ENCODE peak calls at places on chromosomes 3 and 15, in five cellular contexts. Z is heart right ventricle, D is transverse colon, R is cardiac fibroblast, K is epithelial cell of esophagus. M is an unnamed sample.

GRCh38 chr3:23747841-23748240 is 57.9 kb upstream of the UBE2E1 start:
- DNase-seq in Z (no peak), R (no peak), K (no peak), D (no peak), M (no peak)

GRCh38 chr15:62845239-62846126 is 197.1 kb upstream of the TPM1 start:
- DNase-seq in R (peak; percentile 50), Z (no peak), D (no peak), K (peak; percentile 14), M (peak; percentile 42)

GRCh38 chr3:116350119-116350733 is 95.1 kb downstream of the LSAMP start:
- DNase-seq in Z (no peak), R (no peak), K (no peak), D (no peak), M (no peak)

GRCh38 chr15:62257991-62258390 is 92.9 kb upstream of the C2CD4B start:
- DNase-seq in K (no peak), D (no peak), R (no peak), Z (no peak), M (no peak)

GRCh38 chr3:145272684-145273083 is 888.3 kb downstream of the PLOD2 start:
- DNase-seq in Z (no peak), D (no peak), K (no peak), R (no peak), M (peak; percentile 58)

GRCh38 chr3:138774529-138775253 is 60.0 kb downstream of the PIK3CB start:
- DNase-seq in R (peak; percentile 100), D (peak; percentile 48), Z (peak; percentile 81), K (peak; percentile 99), M (peak; percentile 100)

GRCh38 chr15:100277087-100277855 is 64.5 kb downstream of the ADAMTS17 start:
- DNase-seq in D (no peak), Z (no peak), K (no peak), R (no peak), M (no peak)

GRCh38 chr3:10950476-10951294 is 41.9 kb upstream of the SLC6A1 start:
- DNase-seq in K (peak; percentile 58), D (no peak), R (peak; percentile 64), Z (peak; percentile 26), M (peak; percentile 56)

GRCh38 chr15:33021806-33022389 is 172.6 kb downstream of the FMN1 start:
- DNase-seq in D (no peak), K (peak; percentile 72), R (peak; percentile 74), Z (peak; percentile 35), M (peak; percentile 78)

GRCh38 chr15:80996247-80996646 is 4.5 kb upstream of the TLNRD1 start:
- DNase-seq in D (no peak), Z (no peak), R (peak; percentile 47), K (peak; percentile 35), M (peak; percentile 53)

GRCh38 chr3:145815707-145816413 is 345.1 kb downstream of the PLOD2 start:
- DNase-seq in Z (no peak), K (no peak), R (no peak), D (no peak), M (no peak)

GRCh38 chr3:126342991-126343661 is 14.1 kb downstream of the KLF15 start:
- DNase-seq in R (no peak), K (no peak), Z (peak; percentile 2), D (peak; percentile 6), M (peak; percentile 47)

GRCh38 chr3:132730891-132731580 is 8.8 kb upstream of the NPHP3 start:
- DNase-seq in D (no peak), R (peak; percentile 73), K (peak; percentile 64), Z (peak; percentile 21), M (peak; percentile 63)

GRCh38 chr3:65144791-65145355 is 457.1 kb upstream of the ADAMTS9 start:
- DNase-seq in Z (no peak), K (peak; percentile 13), R (peak; percentile 35), D (no peak), M (peak; percentile 41)

GRCh38 chr15:55434989-55435825 is 26.9 kb downstream of the PIERCE2 start:
- DNase-seq in K (peak; percentile 70), D (no peak), R (peak; percentile 80), Z (no peak), M (peak; percentile 63)

GRCh38 chr3:133426721-133427120 is 26.9 kb downstream of the BFSP2 start:
- DNase-seq in D (no peak), K (peak; percentile 66), Z (no peak), R (peak; percentile 85), M (peak; percentile 79)

GRCh38 chr3:50226888-50227389 is 9.1 kb upstream of the GNAI2 start:
- DNase-seq in K (peak; percentile 66), R (peak; percentile 45), D (peak; percentile 51), Z (no peak), M (peak; percentile 39)

GRCh38 chr3:64143399-64144130 is 81.7 kb downstream of the PRICKLE2 start:
- DNase-seq in Z (no peak), R (peak; percentile 57), K (peak; percentile 86), D (no peak), M (peak; percentile 83)

GRCh38 chr15:42911058-42911592 is 9.5 kb downstream of the TTBK2 start:
- DNase-seq in R (peak; percentile 65), K (peak; percentile 27), Z (no peak), D (no peak), M (peak; percentile 45)

GRCh38 chr3:14768881-14769280 is 49.9 kb upstream of the FGD5 start:
- DNase-seq in R (no peak), Z (no peak), K (no peak), D (no peak), M (no peak)

GRCh38 chr15:74336061-74337005 is 31.1 kb downstream of the CYP11A1 start:
- DNase-seq in Z (no peak), R (peak; percentile 55), D (no peak), K (peak; percentile 61), M (peak; percentile 70)

GRCh38 chr3:189689625-189690024 is 58.4 kb downstream of the TP63 start:
- DNase-seq in Z (no peak), K (peak; percentile 60), D (no peak), R (no peak), M (no peak)

GRCh38 chr15:78212546-78213424 is 21.6 kb downstream of the ACSBG1 start:
- DNase-seq in K (peak; percentile 69), D (peak; percentile 84), Z (peak; percentile 58), R (peak; percentile 69), M (peak; percentile 69)

GRCh38 chr3:177498037-177498857 is 301.0 kb upstream of the TBL1XR1 start:
- DNase-seq in Z (no peak), K (peak; percentile 82), R (peak; percentile 82), D (no peak), M (peak; percentile 68)

GRCh38 chr3:21654662-21655061 is 96.3 kb downstream of the ZNF385D start:
- DNase-seq in Z (no peak), K (peak; percentile 33), D (no peak), R (peak; percentile 82), M (peak; percentile 85)

GRCh38 chr3:108835101-108835500 is 12.5 kb downstream of the TRAT1 start:
- DNase-seq in Z (no peak), D (no peak), R (no peak), K (peak; percentile 24), M (no peak)

GRCh38 chr3:195543642-195544536 is 764 bp upstream of the PPP1R2 start:
- DNase-seq in D (peak; percentile 35), K (no peak), R (peak; percentile 32), Z (peak; percentile 23), M (no peak)

GRCh38 chr3:131901686-131902085 is 133.1 kb downstream of the CPNE4 start:
- DNase-seq in R (no peak), K (no peak), D (no peak), Z (no peak), M (peak; percentile 45)

GRCh38 chr15:57592426-57592825 is 722 bp downstream of the MYZAP start:
- DNase-seq in K (no peak), D (no peak), R (no peak), Z (no peak), M (no peak)
- H3K4me3 ChIP-seq in K (peak overlapping the region; percentile 50), D (peak overlapping the region; percentile 70), R (peak overlapping the region; percentile 45), Z (peak overlapping the region; percentile 80), M (no peak overlapping the region)

GRCh38 chr3:168095611-168096209 is at the start of gene GOLIM4:
- DNase-seq in K (peak; percentile 99), D (peak; percentile 96), Z (peak; percentile 96), R (peak; percentile 97), M (peak; percentile 96)
- TF ChIP-seq CTCF in K (peak; percentile 6), D (no peak), Z (no peak), R (no peak), M (no peak)

DNA sequence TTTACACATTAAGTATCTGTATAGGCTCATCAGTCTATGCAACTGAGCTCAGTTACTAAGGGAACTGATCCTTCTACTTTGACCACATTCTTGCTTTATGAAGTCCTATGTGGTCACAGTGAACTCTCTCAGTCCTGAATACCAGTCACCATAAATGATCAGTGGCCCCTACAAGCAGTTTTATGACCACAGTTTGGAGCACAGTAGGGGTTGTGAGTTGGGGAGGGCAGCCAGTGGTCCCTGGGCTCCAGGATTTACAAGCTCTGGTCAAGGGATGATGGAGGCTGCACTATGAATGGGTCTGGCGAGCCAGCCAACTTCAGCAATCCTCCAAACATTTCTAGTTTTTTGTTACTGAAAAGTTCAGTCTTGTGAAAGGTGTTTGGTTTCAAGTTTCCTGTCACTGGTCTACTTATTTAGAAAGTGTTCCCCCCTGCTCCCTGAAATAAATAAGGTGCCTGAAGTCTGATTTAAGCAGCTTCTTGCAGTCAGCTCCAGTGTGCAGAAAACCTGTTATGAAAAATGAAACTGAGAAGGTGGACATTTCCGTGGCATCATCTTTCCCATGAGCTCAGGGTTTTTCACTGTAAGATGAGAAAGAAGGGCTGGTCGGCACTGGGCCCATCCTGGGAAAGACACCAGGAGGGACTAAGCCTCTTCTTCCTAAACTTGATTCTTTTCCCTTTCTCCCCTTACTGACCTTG is 75.4 kb downstream of the DAPK2 start:
- DNase-seq in R (no peak), D (no peak), Z (no peak), K (no peak), M (no peak)
- H3K4me3 ChIP-seq in R (no peak overlapping the region), D (no peak overlapping the region), Z (no peak overlapping the region), K (no peak overlapping the region), M (no peak overlapping the region)

GRCh38 chr15:83068054-83068453 is 1.0 kb upstream of the BTBD1 start:
- DNase-seq in Z (no peak), R (no peak), D (no peak), K (no peak), M (no peak)

GRCh38 chr15:83066034-83066760 is 855 bp downstream of the BTBD1 start:
- DNase-seq in Z (peak; percentile 11), D (peak; percentile 11), K (no peak), R (no peak), M (no peak)

GRCh38 chr15:83065431-83065830 is 1.6 kb downstream of the BTBD1 start:
- DNase-seq in D (no peak), K (no peak), R (no peak), Z (no peak), M (no peak)

GRCh38 chr15:83067638-83067962 is 548 bp upstream of the BTBD1 start:
- DNase-seq in Z (no peak), R (no peak), K (no peak), D (no peak), M (no peak)

DNA sequence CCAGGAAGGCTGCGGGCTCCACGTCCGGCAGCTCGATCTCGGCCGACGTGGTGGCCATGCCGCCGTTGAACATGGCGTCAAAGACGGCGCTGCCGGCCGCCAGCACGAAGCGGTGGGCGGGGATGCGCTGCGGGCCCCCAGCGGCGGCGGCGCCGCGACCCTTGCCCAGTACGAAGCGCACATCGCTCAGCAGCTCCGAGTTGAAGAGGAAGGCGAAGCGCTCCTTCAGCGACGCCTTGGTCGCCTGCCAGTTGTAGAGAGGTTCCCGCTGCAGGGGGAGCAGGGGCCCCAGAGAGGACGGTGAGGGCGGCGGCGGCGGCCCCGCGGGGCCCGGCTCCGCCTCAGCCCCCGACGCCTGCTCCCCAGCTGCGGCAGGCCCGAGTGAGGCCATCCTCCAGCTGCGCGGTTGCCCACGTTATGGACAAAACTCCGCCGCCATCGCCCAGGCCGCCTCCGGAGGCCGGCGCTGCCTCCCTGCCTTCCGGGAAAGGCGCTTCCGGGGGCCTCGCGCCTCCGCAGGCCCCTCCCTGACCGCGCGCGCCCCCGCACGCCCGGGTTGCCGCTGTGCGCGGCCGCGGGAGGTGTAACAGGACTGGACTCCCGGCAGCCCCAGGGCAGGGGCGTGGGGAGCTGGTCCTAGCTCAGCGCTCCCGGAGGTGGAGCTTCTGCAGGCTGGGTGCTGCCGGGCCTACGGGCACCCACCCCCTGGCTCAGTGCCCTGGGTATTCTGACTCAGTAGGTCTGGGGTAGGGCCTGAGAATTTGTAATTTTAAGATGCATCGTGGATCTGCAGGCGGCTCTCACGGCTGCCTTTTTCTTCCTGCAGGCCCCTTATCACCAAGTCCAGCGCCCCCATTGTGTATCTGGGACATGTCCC is at the start of gene BTBD1:
- DNase-seq in D (peak; percentile 93), K (peak; percentile 98), Z (peak; percentile 93), R (peak; percentile 97), M (peak; percentile 97)
- TF ChIP-seq CTCF in D (no peak), K (no peak), Z (no peak), R (no peak), M (no peak)